ENCODE peak calls at places on chromosome 14, in four cellular contexts. H, B, Z and K are unnamed samples.
A peak's percentile ranks its signal among the peaks of the same experiment; 100 is the strongest.

GRCh38 chr14:29403091-29403490 is 524.6 kb downstream of the PRKD1 start:
- DNase-seq in H (no peak), B (no peak), Z (no peak), K (no peak)

GRCh38 chr14:97021571-97022171 is 224.5 kb downstream of the VRK1 start:
- DNase-seq in H (peak; percentile 33), B (no peak), Z (no peak), K (no peak)

GRCh38 chr14:101501341-101501740 is 60.0 kb upstream of the DIO3 start:
- DNase-seq in H (no peak), B (no peak), Z (no peak), K (no peak)

GRCh38 chr14:70919774-70920173 is 12.5 kb downstream of the PCNX1 start:
- DNase-seq in H (no peak), B (no peak), Z (no peak), K (peak; percentile 64)

GRCh38 chr14:22926316-22926715 is 2.9 kb downstream of the PRMT5 start:
- DNase-seq in H (peak; percentile 27), B (no peak), Z (no peak), K (no peak)

GRCh38 chr14:61764342-61765122 is 2.3 kb downstream of the SNAPC1 start:
- DNase-seq in H (no peak), B (no peak), Z (no peak), K (no peak)

GRCh38 chr14:55122441-55122986 is 6.5 kb upstream of the LGALS3 start:
- DNase-seq in H (no peak), B (peak; percentile 64), Z (no peak), K (no peak)

GRCh38 chr14:51822499-51822898 is 37.9 kb upstream of the GNG2 start:
- DNase-seq in H (no peak), B (no peak), Z (no peak), K (no peak)

GRCh38 chr14:21093769-21094681 is 4.4 kb downstream of the ZNF219 start:
- DNase-seq in H (no peak), B (no peak), Z (no peak), K (no peak)

GRCh38 chr14:36520601-36521525 is 831 bp upstream of the NKX2-1 start:
- DNase-seq in H (peak; percentile 57), B (no peak), Z (no peak), K (no peak)

GRCh38 chr14:33335366-33335765 is 396.7 kb downstream of the NPAS3 start:
- DNase-seq in H (no peak), B (no peak), Z (no peak), K (no peak)

GRCh38 chr14:29493849-29494248 is 433.8 kb downstream of the PRKD1 start:
- DNase-seq in H (no peak), B (no peak), Z (no peak), K (no peak)